ENCODE peak calls at places on chromosomes 7 and 10, in seven cellular contexts. One of them, this sample, is unnamed. For H3K36me3, the result is how much of the 10 kb centered on the place peaks cover.

GRCh38 chr7:82172896-82173295 is 270.7 kb downstream of the CACNA2D1 start:
- DNase-seq in prostate gland: no peak
- DNase-seq in neural progenitor cell: no peak
- DNase-seq in GM12878: no peak
- DNase-seq in uterus: no peak
- DNase-seq in body of pancreas: no peak
- DNase-seq in mammary epithelial cell: no peak
- DNase-seq in this sample: no peak

GRCh38 chr7:67595421-67595820 is 598.8 kb downstream of the TYW1 start:
- DNase-seq in GM12878: no peak
- DNase-seq in mammary epithelial cell: no peak
- DNase-seq in body of pancreas: no peak
- DNase-seq in prostate gland: no peak
- DNase-seq in neural progenitor cell: no peak
- DNase-seq in uterus: no peak
- DNase-seq in this sample: no peak

GRCh38 chr10:86711957-86712708 is 43.8 kb downstream of the LDB3 start:
- DNase-seq in uterus: peak
- DNase-seq in GM12878: peak
- DNase-seq in neural progenitor cell: peak
- DNase-seq in prostate gland: peak
- DNase-seq in mammary epithelial cell: peak
- DNase-seq in body of pancreas: no peak
- DNase-seq in this sample: peak

GRCh38 chr7:24284699-24285506 is 913 bp downstream of the NPY start:
- DNase-seq in neural progenitor cell: peak
- DNase-seq in GM12878: no peak
- DNase-seq in prostate gland: no peak
- DNase-seq in mammary epithelial cell: no peak
- DNase-seq in uterus: no peak
- DNase-seq in body of pancreas: no peak
- DNase-seq in this sample: no peak

GRCh38 chr10:23094786-23095403 is 484 bp upstream of the MSRB2 start:
- DNase-seq in body of pancreas: no peak
- DNase-seq in neural progenitor cell: no peak
- DNase-seq in prostate gland: no peak
- DNase-seq in uterus: no peak
- DNase-seq in GM12878: no peak
- DNase-seq in mammary epithelial cell: no peak
- DNase-seq in this sample: peak

GRCh38 chr7:106224797-106225196 is 60.0 kb downstream of the NAMPT start:
- DNase-seq in GM12878: no peak
- DNase-seq in prostate gland: no peak
- DNase-seq in neural progenitor cell: no peak
- DNase-seq in body of pancreas: no peak
- DNase-seq in uterus: no peak
- DNase-seq in mammary epithelial cell: no peak
- DNase-seq in this sample: no peak

GRCh38 chr10:44517635-44518034 is 132.7 kb upstream of the CXCL12 start:
- DNase-seq in neural progenitor cell: peak
- DNase-seq in body of pancreas: peak
- DNase-seq in uterus: no peak
- DNase-seq in mammary epithelial cell: no peak
- DNase-seq in prostate gland: no peak
- DNase-seq in GM12878: no peak
- DNase-seq in this sample: no peak

GRCh38 chr7:66047426-66047825 is 28.2 kb upstream of the ASL start:
- DNase-seq in uterus: no peak
- DNase-seq in body of pancreas: peak
- DNase-seq in mammary epithelial cell: peak
- DNase-seq in GM12878: no peak
- DNase-seq in prostate gland: no peak
- DNase-seq in neural progenitor cell: no peak
- DNase-seq in this sample: peak

GRCh38 chr7:74454059-74454947 is 597 bp downstream of the GTF2IRD1 start:
- DNase-seq in uterus: peak
- DNase-seq in prostate gland: peak
- DNase-seq in mammary epithelial cell: no peak
- DNase-seq in GM12878: no peak
- DNase-seq in neural progenitor cell: peak
- DNase-seq in body of pancreas: peak
- DNase-seq in this sample: no peak

GRCh38 chr7:122046402-122046801 is 97.6 kb downstream of the AASS start:
- DNase-seq in GM12878: no peak
- DNase-seq in prostate gland: no peak
- DNase-seq in body of pancreas: no peak
- DNase-seq in mammary epithelial cell: peak
- DNase-seq in neural progenitor cell: no peak
- DNase-seq in uterus: no peak
- DNase-seq in this sample: peak

GRCh38 chr10:92598321-92598720 is 5.4 kb downstream of the KIF11 start:
- DNase-seq in uterus: no peak
- DNase-seq in GM12878: no peak
- DNase-seq in mammary epithelial cell: no peak
- DNase-seq in neural progenitor cell: no peak
- DNase-seq in prostate gland: no peak
- DNase-seq in body of pancreas: no peak
- DNase-seq in this sample: no peak

DNA sequence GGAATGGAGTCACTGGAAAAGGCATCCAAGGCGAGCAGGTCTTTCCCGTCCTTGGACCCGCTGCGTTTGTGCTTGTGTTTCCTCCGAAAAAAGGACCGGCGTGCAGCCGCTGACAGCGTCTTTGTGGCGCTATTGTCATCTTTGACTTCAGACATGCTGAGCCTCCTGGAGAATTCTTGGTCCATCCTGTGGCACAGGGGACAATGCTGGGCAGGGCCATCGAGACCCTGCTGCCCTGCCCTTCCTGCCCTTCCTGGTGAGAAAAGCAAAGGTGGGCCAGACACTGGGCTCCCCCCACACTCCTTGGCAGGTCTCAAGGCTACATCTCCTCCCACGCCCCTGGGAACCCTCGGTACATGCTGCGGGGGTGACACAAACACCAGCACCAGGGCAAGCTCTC is 120.9 kb downstream of the DLG5 start:
- DNase-seq in neural progenitor cell: no peak
- DNase-seq in uterus: no peak
- DNase-seq in prostate gland: no peak
- DNase-seq in GM12878: no peak
- DNase-seq in body of pancreas: no peak
- DNase-seq in mammary epithelial cell: no peak
- DNase-seq in this sample: no peak
- H3K36me3 ChIP-seq in neural progenitor cell: under half
- H3K36me3 ChIP-seq in uterus: under half
- H3K36me3 ChIP-seq in prostate gland: under half
- H3K36me3 ChIP-seq in GM12878: under half
- H3K36me3 ChIP-seq in body of pancreas: under half
- H3K36me3 ChIP-seq in mammary epithelial cell: under half
- H3K36me3 ChIP-seq in this sample: under half

DNA sequence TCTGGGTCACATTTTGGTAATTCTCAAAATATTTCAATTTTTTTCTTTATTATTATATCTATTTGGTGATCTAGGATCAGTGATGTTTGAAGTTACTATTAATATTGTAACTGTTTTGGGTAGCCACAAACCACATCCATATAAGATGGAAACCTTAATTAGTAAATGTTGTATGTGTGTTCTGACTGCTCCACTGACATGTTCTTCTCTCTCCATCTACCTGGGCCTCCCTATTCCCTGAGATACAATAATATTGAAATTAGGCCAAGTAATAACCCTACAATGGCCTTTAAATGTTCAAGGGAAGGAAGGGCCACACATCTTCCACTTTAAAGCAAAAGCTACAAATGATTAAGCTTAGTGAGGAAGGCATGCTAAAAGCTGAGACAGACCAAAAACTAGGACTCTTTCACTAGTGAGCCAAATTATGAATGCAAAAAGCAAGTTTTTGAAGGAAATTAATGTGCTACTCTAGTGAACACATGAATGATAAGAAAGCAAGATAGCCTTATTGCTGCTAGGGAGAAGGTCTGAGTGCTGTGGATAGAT is 176.4 kb upstream of the ANK3 start:
- DNase-seq in prostate gland: no peak
- DNase-seq in GM12878: no peak
- DNase-seq in mammary epithelial cell: no peak
- DNase-seq in neural progenitor cell: no peak
- DNase-seq in uterus: no peak
- DNase-seq in body of pancreas: no peak
- DNase-seq in this sample: no peak
- TF ChIP-seq CTCF in prostate gland: no peak
- TF ChIP-seq CTCF in GM12878: no peak
- TF ChIP-seq CTCF in mammary epithelial cell: no peak
- TF ChIP-seq CTCF in neural progenitor cell: no peak
- TF ChIP-seq CTCF in uterus: no peak
- TF ChIP-seq CTCF in body of pancreas: no peak
- TF ChIP-seq CTCF in this sample: no peak

GRCh38 chr7:152120776-152121175 is 95.3 kb downstream of the GALNT11 start:
- DNase-seq in uterus: no peak
- DNase-seq in neural progenitor cell: no peak
- DNase-seq in body of pancreas: no peak
- DNase-seq in mammary epithelial cell: no peak
- DNase-seq in prostate gland: no peak
- DNase-seq in GM12878: no peak
- DNase-seq in this sample: no peak
- H3K36me3 ChIP-seq in uterus: under half
- H3K36me3 ChIP-seq in neural progenitor cell: under half
- H3K36me3 ChIP-seq in body of pancreas: under half
- H3K36me3 ChIP-seq in mammary epithelial cell: under half
- H3K36me3 ChIP-seq in prostate gland: under half
- H3K36me3 ChIP-seq in GM12878: under half
- H3K36me3 ChIP-seq in this sample: under half

GRCh38 chr7:124101173-124101768 is 68.4 kb upstream of the TMEM229A start:
- DNase-seq in uterus: no peak
- DNase-seq in body of pancreas: peak
- DNase-seq in GM12878: no peak
- DNase-seq in neural progenitor cell: peak
- DNase-seq in prostate gland: no peak
- DNase-seq in mammary epithelial cell: no peak
- DNase-seq in this sample: peak
- TF ChIP-seq CTCF in uterus: no peak
- TF ChIP-seq CTCF in body of pancreas: peak
- TF ChIP-seq CTCF in GM12878: peak
- TF ChIP-seq CTCF in neural progenitor cell: peak
- TF ChIP-seq CTCF in prostate gland: no peak
- TF ChIP-seq CTCF in mammary epithelial cell: peak
- TF ChIP-seq CTCF in this sample: peak

DNA sequence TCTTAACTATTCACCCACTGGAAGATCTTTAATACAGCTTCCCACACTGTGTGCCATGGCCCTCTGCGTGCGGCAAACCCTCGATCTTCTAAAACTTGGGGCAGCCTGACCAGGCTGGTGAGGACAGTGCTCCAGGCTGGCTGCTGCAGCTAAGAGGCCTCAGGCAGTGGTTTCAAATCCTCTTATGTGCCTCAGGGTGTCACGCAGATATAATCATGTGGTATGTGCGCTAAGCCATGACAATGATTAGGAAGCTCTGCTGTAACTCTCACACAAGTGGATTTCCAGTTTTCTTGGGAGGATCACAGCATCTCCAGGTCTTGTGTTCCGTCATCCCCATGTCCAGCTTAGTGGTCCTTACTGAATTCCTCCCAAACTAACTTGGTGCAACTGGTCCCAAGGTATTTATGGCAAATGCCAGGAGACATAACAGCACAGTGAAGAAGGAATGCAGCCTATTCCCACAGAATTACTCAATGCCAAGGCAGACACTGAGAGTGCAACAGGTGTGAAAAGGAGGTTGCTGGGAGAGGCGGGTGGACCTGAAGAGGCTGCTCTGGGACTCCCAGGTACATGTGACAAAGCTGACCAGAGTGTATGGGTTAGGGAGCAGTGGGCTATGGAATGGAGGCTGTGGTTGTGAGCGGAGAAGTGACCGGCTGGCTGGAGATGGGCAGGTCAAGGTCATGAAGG is 2.3 kb downstream of the HPS1 start:
- DNase-seq in mammary epithelial cell: no peak
- DNase-seq in neural progenitor cell: no peak
- DNase-seq in body of pancreas: no peak
- DNase-seq in prostate gland: no peak
- DNase-seq in GM12878: no peak
- DNase-seq in uterus: no peak
- DNase-seq in this sample: no peak
- H3K36me3 ChIP-seq in mammary epithelial cell: under half
- H3K36me3 ChIP-seq in neural progenitor cell: under half
- H3K36me3 ChIP-seq in body of pancreas: under half
- H3K36me3 ChIP-seq in prostate gland: under half
- H3K36me3 ChIP-seq in GM12878: under half
- H3K36me3 ChIP-seq in uterus: under half
- H3K36me3 ChIP-seq in this sample: under half

GRCh38 chr7:130084037-130084875 is 13.9 kb downstream of the KLHDC10 start:
- DNase-seq in GM12878: no peak
- DNase-seq in mammary epithelial cell: no peak
- DNase-seq in body of pancreas: no peak
- DNase-seq in uterus: no peak
- DNase-seq in neural progenitor cell: no peak
- DNase-seq in prostate gland: no peak
- DNase-seq in this sample: peak
- TF ChIP-seq CTCF in GM12878: peak
- TF ChIP-seq CTCF in mammary epithelial cell: peak
- TF ChIP-seq CTCF in body of pancreas: peak
- TF ChIP-seq CTCF in uterus: no peak
- TF ChIP-seq CTCF in neural progenitor cell: peak
- TF ChIP-seq CTCF in prostate gland: no peak
- TF ChIP-seq CTCF in this sample: peak